ENCODE peak calls at places on chromosomes 16 and 17, in nine cellular contexts. M is AG08396; Q is Caki2; F is stimulated activated CD4-positive, alpha-beta T cell treated with anti-CD3 and anti-CD28 coated beads, Interleukin-2, amount 100 ng/mL, for 48 hours; C is K562; G is WTC11; X is LoVo; J is HAP-1; R is H4. W is an unnamed sample.

GRCh38 chr17:64707077-64707591 is 45.0 kb upstream of the SMURF2 start:
- DNase-seq in M (peak; percentile 93), Q (peak; percentile 80), F (no peak), C (no peak), G (peak; percentile 14), X (peak; percentile 93), J (no peak), R (peak; percentile 96), W (peak; percentile 100)

GRCh38 chr17:51430581-51430980 is 170.2 kb downstream of the UTP18 start:
- DNase-seq in M (no peak), Q (no peak), F (no peak), C (no peak), G (no peak), X (no peak), J (no peak), R (no peak), W (no peak)

GRCh38 chr16:74667215-74667765 is 613 bp upstream of the RFWD3 start:
- DNase-seq in M (peak; percentile 13), Q (no peak), F (peak; percentile 44), C (peak; percentile 49), G (peak; percentile 60), X (peak; percentile 6), J (peak; percentile 12), R (no peak), W (no peak)

GRCh38 chr17:60173304-60173807 is 23.6 kb downstream of the CA4 start:
- DNase-seq in M (no peak), Q (no peak), F (no peak), C (no peak), G (no peak), X (no peak), J (peak; percentile 72), R (no peak), W (no peak)

GRCh38 chr17:64074704-64075484 is 54.5 kb upstream of the ICAM2 start:
- DNase-seq in M (peak; percentile 31), Q (peak; percentile 54), F (no peak), C (no peak), G (no peak), X (peak; percentile 27), J (no peak), R (no peak), W (no peak)

GRCh38 chr17:10149573-10150399 is 48.6 kb downstream of the GAS7 start:
- DNase-seq in M (peak; percentile 40), Q (peak; percentile 5), F (no peak), C (no peak), G (no peak), X (peak; percentile 61), J (no peak), R (peak; percentile 56), W (peak; percentile 55)

GRCh38 chr17:29146369-29146972 is 33.7 kb downstream of the MYO18A start:
- DNase-seq in M (no peak), Q (no peak), F (no peak), C (no peak), G (no peak), X (no peak), J (no peak), R (no peak), W (no peak)

GRCh38 chr16:35731341-35732040 is 2272.1 kb downstream of the TP53TG3F start:
- DNase-seq in M (no peak), Q (no peak), F (no peak), C (no peak), G (no peak), X (no peak), J (no peak), R (no peak), W (no peak)

GRCh38 chr17:31524926-31525800 is 133.7 kb downstream of the RAB11FIP4 start:
- DNase-seq in M (peak; percentile 90), Q (peak; percentile 40), F (peak; percentile 93), C (peak; percentile 88), G (peak; percentile 97), X (peak; percentile 64), J (peak; percentile 73), R (peak; percentile 85), W (no peak)

GRCh38 chr16:50371936-50372595 is 3.3 kb upstream of the BRD7 start:
- DNase-seq in M (peak; percentile 39), Q (no peak), F (no peak), C (no peak), G (peak; percentile 57), X (no peak), J (no peak), R (no peak), W (no peak)

GRCh38 chr17:29045734-29046133 is 2.8 kb downstream of the PIPOX start:
- DNase-seq in M (no peak), Q (no peak), F (no peak), C (no peak), G (no peak), X (no peak), J (no peak), R (no peak), W (no peak)

GRCh38 chr17:61560071-61560470 is 30.9 kb downstream of the NACA2 start:
- DNase-seq in M (no peak), Q (no peak), F (no peak), C (no peak), G (no peak), X (no peak), J (no peak), R (no peak), W (no peak)

GRCh38 chr17:39151680-39152058 is 232 bp upstream of the PLXDC1 start:
- DNase-seq in M (no peak), Q (no peak), F (no peak), C (no peak), G (peak; percentile 18), X (no peak), J (no peak), R (no peak), W (no peak)

GRCh38 chr17:75875940-75876189 is 2.5 kb downstream of the TRIM47 start:
- DNase-seq in M (no peak), Q (no peak), F (no peak), C (no peak), G (no peak), X (no peak), J (no peak), R (peak; percentile 88), W (no peak)

GRCh38 chr17:72030067-72030899 is 90.5 kb upstream of the SOX9 start:
- DNase-seq in M (peak; percentile 71), Q (peak; percentile 78), F (no peak), C (no peak), G (peak; percentile 82), X (peak; percentile 32), J (no peak), R (peak; percentile 93), W (no peak)

GRCh38 chr16:58019866-58020538 is 5.6 kb upstream of the MMP15 start:
- DNase-seq in M (no peak), Q (no peak), F (no peak), C (no peak), G (no peak), X (no peak), J (no peak), R (no peak), W (no peak)

GRCh38 chr17:48322060-48322459 is 108.0 kb downstream of the SKAP1 start:
- DNase-seq in M (no peak), Q (no peak), F (no peak), C (no peak), G (no peak), X (no peak), J (no peak), R (peak; percentile 40), W (peak; percentile 19)

GRCh38 chr17:59355030-59355694 is 23.7 kb downstream of the YPEL2 start:
- DNase-seq in M (no peak), Q (no peak), F (no peak), C (no peak), G (no peak), X (no peak), J (no peak), R (no peak), W (no peak)

GRCh38 chr16:22683730-22684280 is 130.2 kb upstream of the HS3ST2 start:
- DNase-seq in M (no peak), Q (no peak), F (no peak), C (no peak), G (no peak), X (no peak), J (no peak), R (no peak), W (no peak)

GRCh38 chr17:48757524-48757961 is 29.0 kb upstream of the HOXB13 start:
- DNase-seq in M (peak; percentile 33), Q (no peak), F (no peak), C (no peak), G (no peak), X (no peak), J (no peak), R (no peak), W (no peak)

GRCh38 chr17:57970706-57971105 is 15.5 kb upstream of the CUEDC1 start:
- DNase-seq in M (no peak), Q (peak; percentile 39), F (no peak), C (no peak), G (no peak), X (no peak), J (no peak), R (no peak), W (no peak)

GRCh38 chr16:87295259-87295658 is 21.9 kb downstream of the C16orf95 start:
- DNase-seq in M (no peak), Q (peak; percentile 51), F (no peak), C (peak; percentile 86), G (no peak), X (peak; percentile 73), J (peak; percentile 23), R (no peak), W (no peak)

GRCh38 chr17:78600181-78600651 is 23.0 kb upstream of the DNAH17 start:
- DNase-seq in M (no peak), Q (peak; percentile 91), F (no peak), C (no peak), G (no peak), X (no peak), J (no peak), R (no peak), W (peak; percentile 74)

GRCh38 chr17:57993471-57994365 is 5.7 kb upstream of the VEZF1 start:
- DNase-seq in M (no peak), Q (no peak), F (no peak), C (no peak), G (no peak), X (no peak), J (no peak), R (no peak), W (no peak)

GRCh38 chr16:27108826-27109665 is 42.3 kb downstream of the C16orf82 start:
- DNase-seq in M (no peak), Q (no peak), F (no peak), C (no peak), G (no peak), X (no peak), J (no peak), R (no peak), W (no peak)

GRCh38 chr16:12901597-12902436 is at the start of gene SHISA9:
- DNase-seq in M (no peak), Q (peak; percentile 61), F (no peak), C (no peak), G (peak; percentile 24), X (no peak), J (no peak), R (no peak), W (no peak)

GRCh38 chr17:65370669-65371126 is 190.8 kb downstream of the AXIN2 start:
- DNase-seq in M (no peak), Q (no peak), F (no peak), C (no peak), G (no peak), X (peak; percentile 92), J (no peak), R (no peak), W (peak; percentile 51)

GRCh38 chr16:67672739-67673662 is 6.4 kb downstream of the C16orf86 start:
- DNase-seq in M (peak; percentile 88), Q (peak; percentile 31), F (peak; percentile 38), C (peak; percentile 80), G (peak; percentile 79), X (no peak), J (peak; percentile 36), R (peak; percentile 57), W (peak; percentile 81)

GRCh38 chr16:84220851-84221250 is 19.0 kb downstream of the KCNG4 start:
- DNase-seq in M (no peak), Q (no peak), F (no peak), C (no peak), G (no peak), X (no peak), J (no peak), R (no peak), W (no peak)

GRCh38 chr16:70750893-70751467 is 50.0 kb downstream of the VAC14 start:
- DNase-seq in M (peak; percentile 89), Q (peak; percentile 92), F (no peak), C (no peak), G (no peak), X (no peak), J (no peak), R (no peak), W (no peak)

GRCh38 chr17:71921726-71922320 is 199.0 kb upstream of the SOX9 start:
- DNase-seq in M (no peak), Q (peak; percentile 17), F (no peak), C (no peak), G (no peak), X (no peak), J (no peak), R (peak; percentile 15), W (no peak)

W was measured in dermis microvascular lymphatic vessel endothelial cell.